ENCODE peak calls at places on chromosomes 6 and 20, in seven cellular contexts. Z is uterus; N is GM23338; X is stomach; V is CD4-positive, alpha-beta T cell; W is ovary; P is hepatocyte. J is an unnamed sample.

GRCh38 chr6:6057442-6058053 is 50.8 kb upstream of the NRN1 start:
- DNase-seq in Z (no peak), N (peak), X (no peak), V (no peak), W (no peak), P (peak), J (peak)

GRCh38 chr6:40409716-40410397 is 177.3 kb downstream of the LRFN2 start:
- DNase-seq in Z (no peak), N (no peak), X (no peak), V (no peak), W (no peak), P (no peak), J (no peak)

GRCh38 chr6:122810189-122810588 is 21.1 kb downstream of the SMPDL3A start:
- DNase-seq in Z (no peak), N (no peak), X (no peak), V (no peak), W (no peak), P (no peak), J (no peak)

GRCh38 chr6:133549252-133549925 is 308.2 kb downstream of the EYA4 start:
- DNase-seq in Z (no peak), N (no peak), X (no peak), V (no peak), W (no peak), P (no peak), J (no peak)

GRCh38 chr6:33014841-33015634 is 5.6 kb upstream of the HLA-DOA start:
- DNase-seq in Z (no peak), N (peak), X (peak), V (no peak), W (no peak), P (peak), J (peak)

GRCh38 chr20:31667315-31668285 is 29.9 kb downstream of the COX4I2 start:
- DNase-seq in Z (no peak), N (no peak), X (no peak), V (no peak), W (no peak), P (no peak), J (no peak)

GRCh38 chr6:107618672-107619071 is 128.8 kb downstream of the SOBP start:
- DNase-seq in Z (no peak), N (peak), X (no peak), V (no peak), W (no peak), P (no peak), J (no peak)

GRCh38 chr20:4573564-4574355 is 147.9 kb upstream of the PRND start:
- DNase-seq in Z (no peak), N (no peak), X (no peak), V (no peak), W (no peak), P (no peak), J (peak)

GRCh38 chr20:50575869-50576720 is 65.9 kb downstream of the PTPN1 start:
- DNase-seq in Z (peak), N (peak), X (peak), V (peak), W (peak), P (peak), J (peak)

GRCh38 chr6:108874470-108875160 is 26.4 kb downstream of the ARMC2 start:
- DNase-seq in Z (no peak), N (no peak), X (no peak), V (no peak), W (no peak), P (peak), J (no peak)

GRCh38 chr6:45132683-45133294 is 195.3 kb upstream of the RUNX2 start:
- DNase-seq in Z (no peak), N (no peak), X (no peak), V (no peak), W (no peak), P (no peak), J (no peak)

GRCh38 chr6:34457747-34458462 is 8.0 kb upstream of the PACSIN1 start:
- DNase-seq in Z (no peak), N (no peak), X (no peak), V (no peak), W (no peak), P (no peak), J (no peak)

GRCh38 chr20:50395258-50395729 is 114.9 kb upstream of the PTPN1 start:
- DNase-seq in Z (peak), N (no peak), X (peak), V (no peak), W (peak), P (no peak), J (no peak)

GRCh38 chr6:1310628-1311399 is 1.1 kb upstream of the FOXQ1 start:
- DNase-seq in Z (no peak), N (peak), X (peak), V (no peak), W (no peak), P (peak), J (no peak)

GRCh38 chr6:44563397-44563796 is 175.9 kb downstream of the CDC5L start:
- DNase-seq in Z (no peak), N (peak), X (no peak), V (no peak), W (peak), P (no peak), J (no peak)

GRCh38 chr20:49701313-49701731 is 12.4 kb downstream of the B4GALT5 start:
- DNase-seq in Z (no peak), N (no peak), X (no peak), V (no peak), W (no peak), P (no peak), J (no peak)

GRCh38 chr6:26336355-26337198 is 28.4 kb upstream of the BTN3A2 start:
- DNase-seq in Z (no peak), N (no peak), X (no peak), V (no peak), W (no peak), P (no peak), J (peak)

GRCh38 chr6:64290867-64291266 is 655.3 kb downstream of the PHF3 start:
- DNase-seq in Z (no peak), N (no peak), X (no peak), V (no peak), W (no peak), P (no peak), J (no peak)

GRCh38 chr20:33370296-33370695 is 31.0 kb downstream of the CDK5RAP1 start:
- DNase-seq in Z (no peak), N (no peak), X (peak), V (peak), W (no peak), P (no peak), J (no peak)

GRCh38 chr6:30156262-30156599 is 4.8 kb downstream of the TRIM10 start:
- DNase-seq in Z (no peak), N (no peak), X (no peak), V (no peak), W (no peak), P (peak), J (peak)

GRCh38 chr20:22584922-22585785 is 782 bp upstream of the FOXA2 start:
- DNase-seq in Z (no peak), N (peak), X (peak), V (no peak), W (no peak), P (peak), J (peak)

GRCh38 chr20:57438552-57438951 is 47.4 kb downstream of the RBM38 start:
- DNase-seq in Z (no peak), N (no peak), X (no peak), V (no peak), W (no peak), P (no peak), J (no peak)

GRCh38 chr6:3294921-3295871 is 36.4 kb downstream of the PSMG4 start:
- DNase-seq in Z (no peak), N (peak), X (no peak), V (no peak), W (no peak), P (peak), J (no peak)

GRCh38 chr20:36102809-36103596 is 51.5 kb upstream of the EPB41L1 start:
- DNase-seq in Z (no peak), N (no peak), X (peak), V (no peak), W (no peak), P (peak), J (peak)

GRCh38 chr20:8473459-8473858 is 341.4 kb downstream of the PLCB1 start:
- DNase-seq in Z (no peak), N (no peak), X (no peak), V (no peak), W (no peak), P (no peak), J (no peak)

GRCh38 chr6:16206595-16207037 is 31.8 kb upstream of the GMPR start:
- DNase-seq in Z (peak), N (peak), X (peak), V (peak), W (peak), P (peak), J (peak)

GRCh38 chr20:48846516-48847492 is 19.0 kb upstream of the PREX1 start:
- DNase-seq in Z (no peak), N (peak), X (no peak), V (no peak), W (no peak), P (no peak), J (no peak)

GRCh38 chr20:47502801-47503239 is 1.1 kb downstream of the NCOA3 start:
- DNase-seq in Z (no peak), N (peak), X (no peak), V (peak), W (no peak), P (peak), J (peak)

GRCh38 chr20:4896971-4897497 is 104.3 kb downstream of the SLC23A2 start:
- DNase-seq in Z (no peak), N (peak), X (no peak), V (no peak), W (no peak), P (peak), J (no peak)

GRCh38 chr6:111601875-111602274 is 3.8 kb downstream of the TRAF3IP2 start:
- DNase-seq in Z (peak), N (no peak), X (peak), V (no peak), W (no peak), P (peak), J (no peak)

GRCh38 chr6:19501737-19502245 is 335.4 kb upstream of the ID4 start:
- DNase-seq in Z (no peak), N (peak), X (no peak), V (no peak), W (no peak), P (no peak), J (no peak)
- TF ChIP-seq CTCF in Z (no peak), N (peak), X (no peak), V (no peak), W (no peak), P (no peak), J (no peak)

GRCh38 chr6:36913082-36913481 is 27.3 kb downstream of the C6orf89 start:
- DNase-seq in Z (no peak), N (no peak), X (no peak), V (no peak), W (no peak), P (no peak), J (no peak)

GRCh38 chr6:36916159-36916558 is 30.4 kb downstream of the C6orf89 start:
- DNase-seq in Z (no peak), N (no peak), X (no peak), V (no peak), W (no peak), P (no peak), J (no peak)

GRCh38 chr6:36917541-36918193 is 31.9 kb downstream of the C6orf89 start:
- DNase-seq in Z (peak), N (no peak), X (no peak), V (no peak), W (peak), P (peak), J (no peak)

GRCh38 chr6:36914227-36914794 is 28.6 kb downstream of the C6orf89 start:
- DNase-seq in Z (no peak), N (peak), X (peak), V (no peak), W (no peak), P (peak), J (peak)

GRCh38 chr6:36915599-36915998 is 29.8 kb downstream of the C6orf89 start:
- DNase-seq in Z (no peak), N (no peak), X (no peak), V (no peak), W (peak), P (no peak), J (no peak)
- H3K27ac ChIP-seq in Z (peak), N (no peak), X (no peak), V (no peak), W (no peak), P (peak), J (no peak)

GRCh38 chr6:105087571-105088211 is 92.1 kb downstream of the POPDC3 start:
- DNase-seq in Z (no peak), N (peak), X (peak), V (no peak), W (no peak), P (peak), J (peak)
- TF ChIP-seq CTCF in Z (peak), N (peak), X (no peak), V (peak), W (peak), P (peak), J (peak)

GRCh38 chr20:37317316-37317715 is 27.9 kb downstream of the MANBAL start:
- DNase-seq in Z (no peak), N (no peak), X (no peak), V (no peak), W (no peak), P (no peak), J (no peak)
- H3K27ac ChIP-seq in Z (peak), N (peak), X (peak), V (no peak), W (no peak), P (peak), J (peak)

GRCh38 chr6:150664091-150664490 is 64.4 kb downstream of the PLEKHG1 start:
- DNase-seq in Z (no peak), N (no peak), X (no peak), V (no peak), W (no peak), P (no peak), J (no peak)

GRCh38 chr6:150666071-150666470 is 66.4 kb downstream of the PLEKHG1 start:
- DNase-seq in Z (no peak), N (no peak), X (no peak), V (no peak), W (no peak), P (no peak), J (no peak)

GRCh38 chr6:150668882-150669476 is 69.3 kb downstream of the PLEKHG1 start:
- DNase-seq in Z (no peak), N (no peak), X (no peak), V (no peak), W (no peak), P (no peak), J (no peak)

GRCh38 chr6:150670311-150670710 is 70.6 kb downstream of the PLEKHG1 start:
- DNase-seq in Z (no peak), N (no peak), X (no peak), V (no peak), W (no peak), P (no peak), J (no peak)

GRCh38 chr6:150667977-150668716 is 68.5 kb downstream of the PLEKHG1 start:
- DNase-seq in Z (peak), N (peak), X (peak), V (no peak), W (peak), P (peak), J (peak)
- TF ChIP-seq CTCF in Z (peak), N (no peak), X (no peak), V (no peak), W (no peak), P (peak), J (no peak)

J was measured in RWPE1.